ENCODE peak calls at places on chromosomes 16 and 17, in seven cellular contexts. One of them, this sample, is unnamed.

GRCh38 chr17:22273308-22273707 is 581.0 kb downstream of the KCNJ18 start:
- DNase-seq in Caki2: no peak
- DNase-seq in COR-L47: no peak
- DNase-seq in epithelial cell of esophagus: no peak
- DNase-seq in iris pigment epithelial cell: no peak
- DNase-seq in lung: no peak
- DNase-seq in GDM1: no peak
- DNase-seq in this sample: no peak

GRCh38 chr16:85082553-85083050 is 29.7 kb downstream of the CIBAR2 start:
- DNase-seq in COR-L47: no peak
- DNase-seq in iris pigment epithelial cell: no peak
- DNase-seq in lung: no peak
- DNase-seq in Caki2: no peak
- DNase-seq in epithelial cell of esophagus: no peak
- DNase-seq in GDM1: no peak
- DNase-seq in this sample: peak; percentile 85

GRCh38 chr17:27677191-27677590 is 46.2 kb downstream of the LGALS9 start:
- DNase-seq in epithelial cell of esophagus: no peak
- DNase-seq in iris pigment epithelial cell: no peak
- DNase-seq in COR-L47: no peak
- DNase-seq in lung: no peak
- DNase-seq in GDM1: no peak
- DNase-seq in Caki2: no peak
- DNase-seq in this sample: no peak

GRCh38 chr16:1308977-1309885 is at the start of gene UBE2I:
- DNase-seq in lung: peak; percentile 96
- DNase-seq in COR-L47: peak; percentile 95
- DNase-seq in Caki2: peak; percentile 99
- DNase-seq in epithelial cell of esophagus: peak; percentile 98
- DNase-seq in iris pigment epithelial cell: peak; percentile 98
- DNase-seq in GDM1: peak; percentile 96
- DNase-seq in this sample: peak; percentile 99

GRCh38 chr16:49663081-49664057 is 192.5 kb downstream of the ZNF423 start:
- DNase-seq in epithelial cell of esophagus: no peak
- DNase-seq in iris pigment epithelial cell: no peak
- DNase-seq in COR-L47: peak; percentile 14
- DNase-seq in lung: no peak
- DNase-seq in GDM1: no peak
- DNase-seq in Caki2: no peak
- DNase-seq in this sample: no peak

GRCh38 chr17:75869282-75870141 is 8.9 kb downstream of the TRIM47 start:
- DNase-seq in epithelial cell of esophagus: peak; percentile 63
- DNase-seq in COR-L47: peak; percentile 22
- DNase-seq in Caki2: no peak
- DNase-seq in iris pigment epithelial cell: peak; percentile 50
- DNase-seq in GDM1: no peak
- DNase-seq in lung: no peak
- DNase-seq in this sample: no peak

GRCh38 chr17:46182961-46183360 is 10.3 kb downstream of the KANSL1 start:
- DNase-seq in COR-L47: no peak
- DNase-seq in GDM1: no peak
- DNase-seq in epithelial cell of esophagus: peak; percentile 44
- DNase-seq in Caki2: no peak
- DNase-seq in iris pigment epithelial cell: no peak
- DNase-seq in lung: no peak
- DNase-seq in this sample: no peak

GRCh38 chr17:63973930-63974593 is 1.3 kb upstream of the SCN4A start:
- DNase-seq in lung: no peak
- DNase-seq in epithelial cell of esophagus: peak; percentile 53
- DNase-seq in Caki2: peak; percentile 70
- DNase-seq in iris pigment epithelial cell: no peak
- DNase-seq in COR-L47: peak; percentile 41
- DNase-seq in GDM1: no peak
- DNase-seq in this sample: no peak

This sample was measured in RPMI8226.